ENCODE peak calls at places on chromosomes 7 and 10, in seven cellular contexts. One of them, this sample, is unnamed.

GRCh38 chr7:43199333-43199732 is 86.9 kb downstream of the HECW1 start:
- DNase-seq in tibial nerve: no peak
- DNase-seq in LoVo: no peak
- DNase-seq in NCI-H774: no peak
- DNase-seq in K562: no peak
- DNase-seq in A172: peak; percentile 54
- DNase-seq in ELF-1: no peak
- DNase-seq in this sample: no peak

GRCh38 chr7:133344275-133344674 is 91.4 kb downstream of the EXOC4 start:
- DNase-seq in LoVo: no peak
- DNase-seq in ELF-1: no peak
- DNase-seq in K562: peak; percentile 14
- DNase-seq in tibial nerve: no peak
- DNase-seq in NCI-H774: no peak
- DNase-seq in A172: no peak
- DNase-seq in this sample: no peak

GRCh38 chr10:121437596-121437995 is 160.6 kb downstream of the FGFR2 start:
- DNase-seq in A172: no peak
- DNase-seq in K562: no peak
- DNase-seq in LoVo: no peak
- DNase-seq in tibial nerve: peak; percentile 18
- DNase-seq in ELF-1: peak; percentile 41
- DNase-seq in NCI-H774: no peak
- DNase-seq in this sample: no peak

GRCh38 chr10:86177483-86178155 is 189.0 kb downstream of the GRID1 start:
- DNase-seq in LoVo: no peak
- DNase-seq in tibial nerve: no peak
- DNase-seq in ELF-1: no peak
- DNase-seq in NCI-H774: no peak
- DNase-seq in A172: no peak
- DNase-seq in K562: no peak
- DNase-seq in this sample: no peak

GRCh38 chr10:96236090-96236478 is 35.3 kb downstream of the BLNK start:
- DNase-seq in A172: no peak
- DNase-seq in tibial nerve: no peak
- DNase-seq in ELF-1: no peak
- DNase-seq in NCI-H774: no peak
- DNase-seq in LoVo: no peak
- DNase-seq in K562: no peak
- DNase-seq in this sample: no peak

GRCh38 chr10:131070856-131071255 is 240.7 kb downstream of the TCERG1L start:
- DNase-seq in tibial nerve: no peak
- DNase-seq in ELF-1: no peak
- DNase-seq in A172: no peak
- DNase-seq in K562: no peak
- DNase-seq in NCI-H774: no peak
- DNase-seq in LoVo: no peak
- DNase-seq in this sample: no peak

GRCh38 chr10:71349401-71349800 is 30.3 kb downstream of the SLC29A3 start:
- DNase-seq in ELF-1: peak; percentile 75
- DNase-seq in A172: peak; percentile 58
- DNase-seq in NCI-H774: no peak
- DNase-seq in tibial nerve: no peak
- DNase-seq in LoVo: no peak
- DNase-seq in K562: no peak
- DNase-seq in this sample: no peak

GRCh38 chr10:59872892-59873463 is 33.4 kb downstream of the CCDC6 start:
- DNase-seq in K562: peak; percentile 46
- DNase-seq in LoVo: no peak
- DNase-seq in ELF-1: no peak
- DNase-seq in NCI-H774: no peak
- DNase-seq in A172: peak; percentile 36
- DNase-seq in tibial nerve: no peak
- DNase-seq in this sample: no peak

GRCh38 chr7:106462365-106462859 is 177.6 kb upstream of the NAMPT start:
- DNase-seq in tibial nerve: no peak
- DNase-seq in A172: peak; percentile 50
- DNase-seq in NCI-H774: peak; percentile 27
- DNase-seq in K562: peak; percentile 71
- DNase-seq in ELF-1: no peak
- DNase-seq in LoVo: peak; percentile 45
- DNase-seq in this sample: peak; percentile 63

GRCh38 chr7:140899883-140900282 is 24.8 kb downstream of the BRAF start:
- DNase-seq in LoVo: no peak
- DNase-seq in ELF-1: peak; percentile 64
- DNase-seq in A172: no peak
- DNase-seq in K562: peak; percentile 33
- DNase-seq in NCI-H774: no peak
- DNase-seq in tibial nerve: no peak
- DNase-seq in this sample: no peak

GRCh38 chr10:52048051-52048450 is 266.0 kb upstream of the DKK1 start:
- DNase-seq in tibial nerve: no peak
- DNase-seq in ELF-1: no peak
- DNase-seq in A172: no peak
- DNase-seq in NCI-H774: no peak
- DNase-seq in K562: no peak
- DNase-seq in LoVo: no peak
- DNase-seq in this sample: no peak

GRCh38 chr7:132817844-132818427 is 241.7 kb upstream of the PLXNA4 start:
- DNase-seq in LoVo: no peak
- DNase-seq in tibial nerve: no peak
- DNase-seq in K562: no peak
- DNase-seq in ELF-1: no peak
- DNase-seq in NCI-H774: no peak
- DNase-seq in A172: no peak
- DNase-seq in this sample: no peak

GRCh38 chr7:151256410-151257045 is 8.0 kb upstream of the SMARCD3 start:
- DNase-seq in tibial nerve: no peak
- DNase-seq in K562: no peak
- DNase-seq in NCI-H774: no peak
- DNase-seq in A172: no peak
- DNase-seq in LoVo: no peak
- DNase-seq in ELF-1: no peak
- DNase-seq in this sample: no peak

GRCh38 chr7:36291387-36292316 is 98.0 kb upstream of the ANLN start:
- DNase-seq in K562: peak; percentile 87
- DNase-seq in A172: peak; percentile 83
- DNase-seq in LoVo: peak; percentile 95
- DNase-seq in ELF-1: peak; percentile 88
- DNase-seq in tibial nerve: peak; percentile 82
- DNase-seq in NCI-H774: peak; percentile 70
- DNase-seq in this sample: peak; percentile 89

GRCh38 chr10:404341-404740 is 269.1 kb downstream of the ZMYND11 start:
- DNase-seq in LoVo: no peak
- DNase-seq in NCI-H774: no peak
- DNase-seq in K562: no peak
- DNase-seq in ELF-1: no peak
- DNase-seq in tibial nerve: no peak
- DNase-seq in A172: no peak
- DNase-seq in this sample: no peak

GRCh38 chr7:9498303-9498702 is 1064.9 kb downstream of the NXPH1 start:
- DNase-seq in tibial nerve: no peak
- DNase-seq in K562: no peak
- DNase-seq in ELF-1: no peak
- DNase-seq in LoVo: no peak
- DNase-seq in A172: no peak
- DNase-seq in NCI-H774: no peak
- DNase-seq in this sample: no peak

GRCh38 chr7:147564771-147565476 is 1025.6 kb upstream of the C7orf33 start:
- DNase-seq in ELF-1: no peak
- DNase-seq in LoVo: no peak
- DNase-seq in tibial nerve: no peak
- DNase-seq in A172: no peak
- DNase-seq in K562: no peak
- DNase-seq in NCI-H774: no peak
- DNase-seq in this sample: no peak

GRCh38 chr7:568681-569035 is 49.0 kb upstream of the PDGFA start:
- DNase-seq in K562: no peak
- DNase-seq in LoVo: no peak
- DNase-seq in tibial nerve: no peak
- DNase-seq in ELF-1: no peak
- DNase-seq in NCI-H774: no peak
- DNase-seq in A172: no peak
- DNase-seq in this sample: no peak

GRCh38 chr7:90709501-90710465 is 113.7 kb downstream of the CDK14 start:
- DNase-seq in tibial nerve: no peak
- DNase-seq in NCI-H774: no peak
- DNase-seq in ELF-1: peak; percentile 7
- DNase-seq in A172: peak; percentile 46
- DNase-seq in K562: no peak
- DNase-seq in LoVo: no peak
- DNase-seq in this sample: no peak

GRCh38 chr10:4653160-4653559 is 172.8 kb upstream of the AKR1E2 start:
- DNase-seq in A172: no peak
- DNase-seq in LoVo: no peak
- DNase-seq in tibial nerve: no peak
- DNase-seq in ELF-1: peak; percentile 79
- DNase-seq in K562: no peak
- DNase-seq in NCI-H774: no peak
- DNase-seq in this sample: no peak

GRCh38 chr7:55440040-55440690 is 75.0 kb downstream of the LANCL2 start:
- DNase-seq in tibial nerve: no peak
- DNase-seq in NCI-H774: no peak
- DNase-seq in K562: no peak
- DNase-seq in A172: no peak
- DNase-seq in ELF-1: no peak
- DNase-seq in LoVo: no peak
- DNase-seq in this sample: no peak

GRCh38 chr7:113015038-113015645 is 71.5 kb downstream of the GPR85 start:
- DNase-seq in K562: peak; percentile 52
- DNase-seq in A172: peak; percentile 16
- DNase-seq in tibial nerve: no peak
- DNase-seq in ELF-1: no peak
- DNase-seq in LoVo: peak; percentile 33
- DNase-seq in NCI-H774: peak; percentile 19
- DNase-seq in this sample: peak; percentile 16

GRCh38 chr7:39413866-39414668 is 152.1 kb upstream of the YAE1 start:
- DNase-seq in LoVo: peak; percentile 35
- DNase-seq in A172: peak; percentile 54
- DNase-seq in NCI-H774: no peak
- DNase-seq in tibial nerve: no peak
- DNase-seq in ELF-1: peak; percentile 81
- DNase-seq in K562: peak; percentile 36
- DNase-seq in this sample: peak; percentile 54

GRCh38 chr10:106348933-106349332 is 815.6 kb downstream of the SORCS1 start:
- DNase-seq in LoVo: no peak
- DNase-seq in K562: no peak
- DNase-seq in NCI-H774: no peak
- DNase-seq in A172: no peak
- DNase-seq in tibial nerve: no peak
- DNase-seq in ELF-1: no peak
- DNase-seq in this sample: no peak

GRCh38 chr7:141674201-141674671 is 27.7 kb downstream of the DENND11 start:
- DNase-seq in NCI-H774: no peak
- DNase-seq in A172: no peak
- DNase-seq in ELF-1: peak; percentile 27
- DNase-seq in tibial nerve: no peak
- DNase-seq in LoVo: no peak
- DNase-seq in K562: no peak
- DNase-seq in this sample: no peak

GRCh38 chr10:11046766-11047165 is 29.1 kb downstream of the CELF2 start:
- DNase-seq in A172: no peak
- DNase-seq in LoVo: no peak
- DNase-seq in ELF-1: no peak
- DNase-seq in NCI-H774: no peak
- DNase-seq in K562: no peak
- DNase-seq in tibial nerve: no peak
- DNase-seq in this sample: no peak

GRCh38 chr7:30465342-30466170 is 13.0 kb downstream of the NOD1 start:
- DNase-seq in K562: no peak
- DNase-seq in NCI-H774: no peak
- DNase-seq in A172: no peak
- DNase-seq in LoVo: no peak
- DNase-seq in ELF-1: no peak
- DNase-seq in tibial nerve: no peak
- DNase-seq in this sample: no peak

GRCh38 chr7:621572-622285 is 102.1 kb upstream of the PDGFA start:
- DNase-seq in ELF-1: no peak
- DNase-seq in K562: no peak
- DNase-seq in tibial nerve: no peak
- DNase-seq in LoVo: no peak
- DNase-seq in A172: no peak
- DNase-seq in NCI-H774: no peak
- DNase-seq in this sample: no peak

GRCh38 chr7:78013368-78013767 is 214.8 kb downstream of the PHTF2 start:
- DNase-seq in A172: no peak
- DNase-seq in ELF-1: no peak
- DNase-seq in tibial nerve: no peak
- DNase-seq in NCI-H774: no peak
- DNase-seq in K562: no peak
- DNase-seq in LoVo: no peak
- DNase-seq in this sample: no peak

GRCh38 chr10:24206926-24207701 is 1.8 kb upstream of the KIAA1217 start:
- DNase-seq in ELF-1: peak; percentile 77
- DNase-seq in A172: no peak
- DNase-seq in NCI-H774: no peak
- DNase-seq in tibial nerve: no peak
- DNase-seq in K562: no peak
- DNase-seq in LoVo: no peak
- DNase-seq in this sample: no peak

GRCh38 chr7:30276203-30276900 is 8.0 kb upstream of the ZNRF2 start:
- DNase-seq in ELF-1: peak; percentile 78
- DNase-seq in K562: peak; percentile 75
- DNase-seq in tibial nerve: no peak
- DNase-seq in A172: peak; percentile 51
- DNase-seq in LoVo: peak; percentile 49
- DNase-seq in NCI-H774: no peak
- DNase-seq in this sample: peak; percentile 43

This sample was measured in Caki2.